ENCODE peak calls at places on chromosome X, in seven cellular contexts. One of them, this sample, is unnamed.

GRCh38 chrX:110741213-110741796 is 54.3 kb downstream of the CHRDL1 start:
- DNase-seq in IMR-90: peak
- DNase-seq in lower lobe of right lung: no peak
- DNase-seq in tibial artery: no peak
- DNase-seq in CD4-positive, alpha-beta T cell: no peak
- DNase-seq in AG04450: no peak
- DNase-seq in pancreas: no peak
- DNase-seq in this sample: no peak

GRCh38 chrX:46628406-46629371 is 55.1 kb downstream of the CHST7 start:
- DNase-seq in IMR-90: peak
- DNase-seq in lower lobe of right lung: peak
- DNase-seq in tibial artery: peak
- DNase-seq in CD4-positive, alpha-beta T cell: no peak
- DNase-seq in AG04450: peak
- DNase-seq in pancreas: no peak
- DNase-seq in this sample: peak

GRCh38 chrX:11188664-11189063 is 77.5 kb downstream of the HCCS start:
- DNase-seq in IMR-90: peak
- DNase-seq in lower lobe of right lung: no peak
- DNase-seq in tibial artery: no peak
- DNase-seq in CD4-positive, alpha-beta T cell: no peak
- DNase-seq in AG04450: no peak
- DNase-seq in pancreas: no peak
- DNase-seq in this sample: no peak

GRCh38 chrX:43880439-43880838 is 1.8 kb downstream of the MAOB start:
- DNase-seq in IMR-90: no peak
- DNase-seq in lower lobe of right lung: no peak
- DNase-seq in tibial artery: no peak
- DNase-seq in CD4-positive, alpha-beta T cell: no peak
- DNase-seq in AG04450: no peak
- DNase-seq in pancreas: no peak
- DNase-seq in this sample: no peak

GRCh38 chrX:102934624-102935023 is 2.4 kb upstream of the RAB40AL start:
- DNase-seq in IMR-90: peak
- DNase-seq in lower lobe of right lung: no peak
- DNase-seq in tibial artery: no peak
- DNase-seq in CD4-positive, alpha-beta T cell: peak
- DNase-seq in AG04450: no peak
- DNase-seq in pancreas: no peak
- DNase-seq in this sample: no peak

GRCh38 chrX:48938721-48939416 is 18.5 kb downstream of the OTUD5 start:
- DNase-seq in IMR-90: no peak
- DNase-seq in lower lobe of right lung: no peak
- DNase-seq in tibial artery: no peak
- DNase-seq in CD4-positive, alpha-beta T cell: peak
- DNase-seq in AG04450: no peak
- DNase-seq in pancreas: no peak
- DNase-seq in this sample: no peak

GRCh38 chrX:108167211-108167872 is 75.8 kb downstream of the ATG4A start:
- DNase-seq in IMR-90: peak
- DNase-seq in lower lobe of right lung: no peak
- DNase-seq in tibial artery: no peak
- DNase-seq in CD4-positive, alpha-beta T cell: no peak
- DNase-seq in AG04450: no peak
- DNase-seq in pancreas: no peak
- DNase-seq in this sample: no peak

GRCh38 chrX:69503228-69503834 is 795 bp upstream of the NALF2 start:
- DNase-seq in IMR-90: no peak
- DNase-seq in lower lobe of right lung: no peak
- DNase-seq in tibial artery: no peak
- DNase-seq in CD4-positive, alpha-beta T cell: no peak
- DNase-seq in AG04450: no peak
- DNase-seq in pancreas: no peak
- DNase-seq in this sample: no peak

GRCh38 chrX:40146471-40147398 is 49.0 kb upstream of the BCOR start:
- DNase-seq in IMR-90: peak
- DNase-seq in lower lobe of right lung: peak
- DNase-seq in tibial artery: no peak
- DNase-seq in CD4-positive, alpha-beta T cell: no peak
- DNase-seq in AG04450: no peak
- DNase-seq in pancreas: peak
- DNase-seq in this sample: no peak

GRCh38 chrX:27575565-27575964 is 14.6 kb upstream of the DCAF8L2 start:
- DNase-seq in IMR-90: peak
- DNase-seq in lower lobe of right lung: no peak
- DNase-seq in tibial artery: no peak
- DNase-seq in CD4-positive, alpha-beta T cell: no peak
- DNase-seq in AG04450: no peak
- DNase-seq in pancreas: no peak
- DNase-seq in this sample: no peak

GRCh38 chrX:5971300-5971699 is 257.4 kb downstream of the NLGN4X start:
- DNase-seq in IMR-90: no peak
- DNase-seq in lower lobe of right lung: no peak
- DNase-seq in tibial artery: no peak
- DNase-seq in CD4-positive, alpha-beta T cell: no peak
- DNase-seq in AG04450: no peak
- DNase-seq in pancreas: no peak
- DNase-seq in this sample: no peak

GRCh38 chrX:107561468-107562215 is 66.7 kb upstream of the PRPS1 start:
- DNase-seq in IMR-90: peak
- DNase-seq in lower lobe of right lung: no peak
- DNase-seq in tibial artery: no peak
- DNase-seq in CD4-positive, alpha-beta T cell: no peak
- DNase-seq in AG04450: no peak
- DNase-seq in pancreas: no peak
- DNase-seq in this sample: no peak

DNA sequence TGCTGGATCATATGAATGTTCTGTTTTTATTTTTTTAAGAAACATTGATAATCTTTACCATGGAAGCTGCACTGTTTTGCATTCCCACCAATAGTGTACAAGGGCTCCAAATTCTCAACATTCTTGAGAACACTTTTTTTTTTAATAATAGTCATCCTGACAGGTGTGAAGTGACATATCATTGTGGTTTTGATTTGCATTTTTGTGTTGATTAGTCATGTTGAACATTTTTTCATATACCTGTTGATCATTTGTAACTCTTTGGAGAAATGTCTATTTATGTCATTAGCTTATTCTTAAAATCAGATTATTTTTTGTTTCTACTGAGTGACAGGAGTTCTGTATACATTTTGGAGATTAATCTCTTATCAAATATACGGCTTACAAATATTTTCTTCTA is 408.5 kb downstream of the GLUD2 start:
- DNase-seq in IMR-90: no peak
- DNase-seq in lower lobe of right lung: no peak
- DNase-seq in tibial artery: no peak
- DNase-seq in CD4-positive, alpha-beta T cell: no peak
- DNase-seq in AG04450: no peak
- DNase-seq in pancreas: no peak
- DNase-seq in this sample: no peak
- H3K27ac ChIP-seq in IMR-90: no peak
- H3K27ac ChIP-seq in lower lobe of right lung: no peak
- H3K27ac ChIP-seq in tibial artery: no peak
- H3K27ac ChIP-seq in CD4-positive, alpha-beta T cell: no peak
- H3K27ac ChIP-seq in AG04450: no peak
- H3K27ac ChIP-seq in pancreas: no peak
- H3K27ac ChIP-seq in this sample: no peak

DNA sequence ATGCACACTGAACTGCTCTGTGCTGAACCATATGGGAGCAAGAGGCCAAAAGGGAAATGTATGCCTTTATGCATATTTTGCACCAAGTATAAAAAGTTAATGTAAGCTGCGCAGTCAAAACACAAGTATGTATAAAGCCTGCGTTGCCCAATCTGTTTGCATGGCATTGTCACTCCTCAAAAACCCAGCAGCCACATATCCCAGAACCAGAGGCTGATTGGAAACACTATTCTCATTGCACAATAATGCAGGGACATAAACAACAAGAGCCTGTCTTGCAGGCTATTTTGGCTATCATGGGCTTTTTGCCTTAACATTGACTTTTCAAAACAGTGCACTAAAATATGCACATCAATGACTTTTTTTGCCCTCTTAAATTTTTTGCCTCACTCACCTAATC is 5.1 kb upstream of the ASB9 start:
- DNase-seq in IMR-90: no peak
- DNase-seq in lower lobe of right lung: no peak
- DNase-seq in tibial artery: no peak
- DNase-seq in CD4-positive, alpha-beta T cell: no peak
- DNase-seq in AG04450: no peak
- DNase-seq in pancreas: no peak
- DNase-seq in this sample: no peak
- H3K27ac ChIP-seq in IMR-90: no peak
- H3K27ac ChIP-seq in lower lobe of right lung: no peak
- H3K27ac ChIP-seq in tibial artery: no peak
- H3K27ac ChIP-seq in CD4-positive, alpha-beta T cell: no peak
- H3K27ac ChIP-seq in AG04450: no peak
- H3K27ac ChIP-seq in pancreas: no peak
- H3K27ac ChIP-seq in this sample: no peak

GRCh38 chrX:9948406-9948805 is 18.8 kb upstream of the CLDN34 start:
- DNase-seq in IMR-90: peak
- DNase-seq in lower lobe of right lung: no peak
- DNase-seq in tibial artery: no peak
- DNase-seq in CD4-positive, alpha-beta T cell: no peak
- DNase-seq in AG04450: no peak
- DNase-seq in pancreas: no peak
- DNase-seq in this sample: no peak
- H3K27ac ChIP-seq in IMR-90: no peak
- H3K27ac ChIP-seq in lower lobe of right lung: no peak
- H3K27ac ChIP-seq in tibial artery: no peak
- H3K27ac ChIP-seq in CD4-positive, alpha-beta T cell: no peak
- H3K27ac ChIP-seq in AG04450: no peak
- H3K27ac ChIP-seq in pancreas: no peak
- H3K27ac ChIP-seq in this sample: no peak

GRCh38 chrX:13094780-13095425 is 50.5 kb upstream of the FAM9C start:
- DNase-seq in IMR-90: peak
- DNase-seq in lower lobe of right lung: no peak
- DNase-seq in tibial artery: no peak
- DNase-seq in CD4-positive, alpha-beta T cell: no peak
- DNase-seq in AG04450: no peak
- DNase-seq in pancreas: no peak
- DNase-seq in this sample: no peak
- H3K27ac ChIP-seq in IMR-90: peak
- H3K27ac ChIP-seq in lower lobe of right lung: peak
- H3K27ac ChIP-seq in tibial artery: peak
- H3K27ac ChIP-seq in CD4-positive, alpha-beta T cell: peak
- H3K27ac ChIP-seq in AG04450: peak
- H3K27ac ChIP-seq in pancreas: no peak
- H3K27ac ChIP-seq in this sample: peak

GRCh38 chrX:93673056-93673868 is at the start of gene NAP1L3:
- DNase-seq in IMR-90: peak
- DNase-seq in lower lobe of right lung: peak
- DNase-seq in tibial artery: peak
- DNase-seq in CD4-positive, alpha-beta T cell: peak
- DNase-seq in AG04450: peak
- DNase-seq in pancreas: peak
- DNase-seq in this sample: peak
- H3K27ac ChIP-seq in IMR-90: no peak
- H3K27ac ChIP-seq in lower lobe of right lung: peak
- H3K27ac ChIP-seq in tibial artery: peak
- H3K27ac ChIP-seq in CD4-positive, alpha-beta T cell: peak
- H3K27ac ChIP-seq in AG04450: no peak
- H3K27ac ChIP-seq in pancreas: no peak
- H3K27ac ChIP-seq in this sample: peak

DNA sequence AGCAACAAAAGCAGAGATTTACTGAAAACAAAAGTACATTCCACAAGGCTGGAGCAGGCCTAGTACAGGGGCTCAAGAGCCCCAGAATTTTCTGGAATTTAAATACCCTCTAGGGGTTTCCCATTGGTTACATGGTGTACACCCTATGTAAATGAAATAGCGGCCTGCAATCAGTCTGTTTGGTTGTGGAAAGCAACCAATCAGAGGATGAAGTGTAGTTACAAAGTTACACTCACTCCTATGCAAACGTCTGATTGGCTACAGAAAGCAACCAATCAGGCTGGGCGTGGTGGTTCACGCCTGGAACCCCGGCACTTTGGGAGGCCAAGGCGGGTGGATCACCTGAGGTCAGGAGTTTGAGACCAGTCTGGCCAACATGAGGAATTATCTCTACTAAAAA is 13.8 kb upstream of the TXLNG start:
- DNase-seq in IMR-90: no peak
- DNase-seq in lower lobe of right lung: no peak
- DNase-seq in tibial artery: no peak
- DNase-seq in CD4-positive, alpha-beta T cell: no peak
- DNase-seq in AG04450: no peak
- DNase-seq in pancreas: no peak
- DNase-seq in this sample: no peak
- H3K27ac ChIP-seq in IMR-90: no peak
- H3K27ac ChIP-seq in lower lobe of right lung: no peak
- H3K27ac ChIP-seq in tibial artery: no peak
- H3K27ac ChIP-seq in CD4-positive, alpha-beta T cell: no peak
- H3K27ac ChIP-seq in AG04450: no peak
- H3K27ac ChIP-seq in pancreas: no peak
- H3K27ac ChIP-seq in this sample: no peak